ENCODE peak calls at places on chromosomes 2 and 18, in six cellular contexts. I is fibroblast of lung, W is Caco-2, A is psoas muscle, O is GM23248, L is endothelial cell of umbilical vein. R is an unnamed sample.

GRCh38 chr18:66819235-66819634 is 215.3 kb upstream of the CDH19 start:
- DNase-seq in I (no peak), A (no peak), W (no peak), L (no peak), O (no peak), R (no peak)

GRCh38 chr2:201574754-201575153 is 68.5 kb downstream of the TMEM237 start:
- DNase-seq in A (no peak), O (no peak), L (no peak), I (no peak), W (no peak), R (no peak)

GRCh38 chr2:10267551-10268465 is 34.9 kb upstream of the HPCAL1 start:
- DNase-seq in L (no peak), O (no peak), A (peak; percentile 78), I (no peak), W (peak; percentile 32), R (no peak)

GRCh38 chr2:30230479-30230854 is 867 bp upstream of the LBH start:
- DNase-seq in A (no peak), L (peak; percentile 18), I (peak; percentile 68), W (no peak), O (no peak), R (no peak)

GRCh38 chr2:222049946-222050345 is 248.9 kb downstream of the PAX3 start:
- DNase-seq in O (peak; percentile 37), A (no peak), L (no peak), I (peak; percentile 44), W (no peak), R (no peak)

GRCh38 chr2:120576509-120577474 is 158.9 kb upstream of the GLI2 start:
- DNase-seq in L (peak; percentile 51), O (peak; percentile 88), A (peak; percentile 76), W (no peak), I (peak; percentile 19), R (no peak)

GRCh38 chr2:184596819-184597411 is 1.4 kb upstream of the ZNF804A start:
- DNase-seq in A (no peak), L (peak; percentile 54), W (no peak), O (peak; percentile 69), I (peak; percentile 78), R (no peak)

GRCh38 chr2:75547345-75548035 is 13.2 kb downstream of the EVA1A start:
- DNase-seq in W (no peak), L (peak; percentile 40), I (peak; percentile 95), O (peak; percentile 61), A (no peak), R (no peak)

GRCh38 chr2:67858886-67859285 is 203.9 kb downstream of the C1D start:
- DNase-seq in O (no peak), L (peak; percentile 21), W (no peak), A (no peak), I (no peak), R (no peak)

GRCh38 chr2:10564876-10565425 is 116.8 kb upstream of the ODC1 start:
- DNase-seq in I (no peak), W (no peak), A (no peak), O (no peak), L (no peak), R (no peak)

GRCh38 chr2:224284134-224284946 is 117.6 kb downstream of the FAM124B start:
- DNase-seq in W (no peak), A (no peak), I (no peak), L (peak; percentile 60), O (peak; percentile 45), R (peak; percentile 31)

GRCh38 chr2:183149489-183149888 is 25.2 kb downstream of the NUP35 start:
- DNase-seq in A (no peak), O (peak; percentile 49), I (peak; percentile 83), W (no peak), L (peak; percentile 8), R (no peak)

GRCh38 chr2:5231287-5231686 is 460.9 kb upstream of the SOX11 start:
- DNase-seq in I (no peak), L (no peak), A (no peak), W (no peak), O (no peak), R (no peak)

GRCh38 chr18:36762074-36762473 is 66.7 kb downstream of the TPGS2 start:
- DNase-seq in A (no peak), I (peak; percentile 74), W (no peak), O (peak; percentile 10), L (no peak), R (no peak)

GRCh38 chr18:24023185-24023814 is 8.7 kb downstream of the TTC39C start:
- DNase-seq in O (no peak), I (no peak), A (no peak), W (peak; percentile 35), L (no peak), R (peak; percentile 27)

GRCh38 chr18:74040459-74041332 is 106.9 kb downstream of the FBXO15 start:
- DNase-seq in I (no peak), O (peak; percentile 56), W (peak; percentile 32), A (no peak), L (no peak), R (no peak)

GRCh38 chr2:206145665-206146064 is 13.6 kb downstream of the NDUFS1 start:
- DNase-seq in I (no peak), W (no peak), O (no peak), A (no peak), L (no peak), R (no peak)

DNA sequence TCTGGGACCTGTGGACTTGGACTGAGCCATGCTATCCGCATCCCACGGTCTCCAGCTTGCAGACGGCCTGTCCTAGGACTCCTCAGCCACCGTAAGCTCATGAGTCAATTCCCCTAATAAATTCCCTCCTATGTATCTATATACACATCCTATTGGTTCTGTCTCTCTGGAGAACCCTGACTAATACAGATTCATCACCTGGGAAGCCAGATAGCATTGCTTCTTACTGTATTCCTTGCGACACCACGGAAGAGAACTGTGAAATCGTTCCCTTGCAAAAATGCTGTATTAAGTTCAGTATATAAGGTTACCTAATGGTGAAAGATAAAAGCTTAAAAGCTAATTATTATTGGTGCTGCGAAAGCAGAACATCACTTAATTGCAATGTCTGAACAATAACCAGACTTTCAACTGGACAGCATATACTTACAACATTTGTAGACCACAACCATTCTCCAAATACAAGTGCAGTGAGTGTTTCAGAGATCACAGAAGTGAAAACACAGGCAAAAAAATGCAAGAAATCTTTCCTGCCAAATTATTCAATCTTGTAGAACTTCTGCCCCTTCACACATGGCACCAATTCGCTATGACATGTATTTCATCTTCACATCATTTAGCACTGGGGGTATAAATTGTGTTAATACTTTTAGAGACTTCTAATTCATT is 352.9 kb downstream of the TXNL1 start:
- DNase-seq in W (no peak), O (peak; percentile 37), A (no peak), L (no peak), I (peak; percentile 70), R (no peak)
- H3K4me1 ChIP-seq in W (no peaks in the 10 kb centered on the region), O (peaks cover 13% of the 10 kb centered on the region), A (no peaks in the 10 kb centered on the region), L (peaks cover 8% of the 10 kb centered on the region), I (no peaks in the 10 kb centered on the region), R (no peaks in the 10 kb centered on the region)

GRCh38 chr18:55224086-55224625 is 264.9 kb upstream of the CCDC68 start:
- DNase-seq in L (no peak), O (no peak), A (no peak), W (no peak), I (peak; percentile 33), R (no peak)

GRCh38 chr18:55229682-55230081 is 270.4 kb upstream of the CCDC68 start:
- DNase-seq in O (no peak), A (no peak), L (no peak), I (no peak), W (no peak), R (no peak)

GRCh38 chr18:55228707-55229106 is 269.4 kb upstream of the CCDC68 start:
- DNase-seq in L (no peak), I (no peak), O (no peak), A (peak; percentile 44), W (no peak), R (no peak)

GRCh38 chr18:55232506-55232905 is 273.2 kb upstream of the CCDC68 start:
- DNase-seq in L (no peak), W (no peak), A (no peak), I (no peak), O (no peak), R (no peak)

GRCh38 chr18:55228191-55228590 is 268.9 kb upstream of the CCDC68 start:
- DNase-seq in O (no peak), A (no peak), L (no peak), I (peak; percentile 84), W (no peak), R (no peak)
- H3K4me3 ChIP-seq in O (no peak overlapping the region), A (no peak overlapping the region), L (no peak overlapping the region), I (no peak overlapping the region), W (no peak overlapping the region), R (no peak overlapping the region)

GRCh38 chr2:40228296-40228695 is 223.6 kb downstream of the SLC8A1 start:
- DNase-seq in L (no peak), I (no peak), O (no peak), A (no peak), W (no peak), R (no peak)
- H3K9me3 ChIP-seq in L (no peaks in the 10 kb centered on the region), I (no peaks in the 10 kb centered on the region), O (no peaks in the 10 kb centered on the region), A (no peaks in the 10 kb centered on the region), W (no peaks in the 10 kb centered on the region), R (no peaks in the 10 kb centered on the region)

DNA sequence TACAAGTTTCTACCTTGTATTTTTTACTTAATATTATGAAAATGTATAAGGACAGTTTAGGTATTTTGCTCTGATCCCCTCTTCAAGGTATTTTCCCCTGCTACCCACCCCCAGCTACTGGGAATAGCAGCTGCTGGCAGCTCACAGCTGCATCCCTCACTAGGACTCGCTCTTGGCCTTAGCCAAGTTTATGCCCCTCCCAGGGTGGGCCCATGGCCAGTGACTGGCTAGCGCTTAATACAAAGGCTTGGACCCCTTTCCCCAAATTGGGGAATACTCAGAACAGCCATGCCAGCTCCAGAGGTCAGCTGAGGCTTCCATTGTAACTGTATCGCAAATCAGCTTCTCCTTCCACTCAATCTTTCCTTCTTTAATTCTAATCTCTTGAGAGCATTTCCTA is 131.3 kb downstream of the GFPT1 start:
- DNase-seq in A (no peak), O (no peak), L (no peak), W (no peak), I (no peak), R (no peak)
- H3K4me1 ChIP-seq in A (peaks cover 6% of the 10 kb centered on the region), O (peaks cover 44% of the 10 kb centered on the region), L (peaks cover 30% of the 10 kb centered on the region), W (no peaks in the 10 kb centered on the region), I (peaks cover 4% of the 10 kb centered on the region), R (no peaks in the 10 kb centered on the region)

GRCh38 chr2:159712194-159712928 is at the start of gene MARCHF7:
- DNase-seq in W (peak; percentile 98), A (peak; percentile 99), L (peak; percentile 96), I (peak; percentile 93), O (peak; percentile 99), R (peak; percentile 64)

GRCh38 chr2:159711562-159712193 is 628 bp upstream of the MARCHF7 start:
- DNase-seq in I (no peak), W (no peak), O (no peak), A (no peak), L (no peak), R (no peak)

GRCh38 chr2:159708066-159708760 is 4.1 kb upstream of the MARCHF7 start:
- DNase-seq in O (no peak), A (no peak), W (no peak), I (no peak), L (no peak), R (no peak)

GRCh38 chr2:159712929-159713575 is 746 bp downstream of the MARCHF7 start:
- DNase-seq in W (no peak), O (peak; percentile 62), A (no peak), I (peak; percentile 19), L (no peak), R (no peak)

GRCh38 chr2:159710601-159711180 is 1.6 kb upstream of the MARCHF7 start:
- DNase-seq in O (peak; percentile 46), I (peak; percentile 77), W (no peak), A (no peak), L (peak; percentile 81), R (no peak)
- H3K4me3 ChIP-seq in O (peak overlapping the region; percentile 89), I (no peak overlapping the region), W (no peak overlapping the region), A (peak overlapping the region; percentile 87), L (no peak overlapping the region), R (no peak overlapping the region)